ENCODE peak calls at places on chromosomes 3 and 15, in four cellular contexts. V is Peyer's patch, S is adrenal gland, M is esophagus squamous epithelium. A is an unnamed sample.

GRCh38 chr3:147419731-147420360 is 10.7 kb downstream of the ZIC1 start:
- DNase-seq in V (no peak), S (no peak), M (no peak), A (no peak)

GRCh38 chr15:38017721-38018120 is 83.3 kb downstream of the TMCO5A start:
- DNase-seq in V (no peak), S (no peak), M (no peak), A (peak; percentile 1)

GRCh38 chr3:42123012-42123581 is 31.9 kb downstream of the TRAK1 start:
- DNase-seq in V (no peak), S (no peak), M (no peak), A (no peak)

GRCh38 chr15:90836296-90836871 is 32.0 kb upstream of the FURIN start:
- DNase-seq in V (no peak), S (no peak), M (no peak), A (peak; percentile 41)

GRCh38 chr3:61847784-61848462 is 286.6 kb downstream of the PTPRG start:
- DNase-seq in V (peak; percentile 79), S (peak; percentile 65), M (no peak), A (no peak)

GRCh38 chr15:84887928-84888327 is 3.5 kb downstream of the SLC28A1 start:
- DNase-seq in V (no peak), S (no peak), M (no peak), A (no peak)

GRCh38 chr3:136074546-136074945 is 109.0 kb downstream of the PPP2R3A start:
- DNase-seq in V (no peak), S (no peak), M (no peak), A (no peak)

GRCh38 chr15:85543741-85544155 is 163.3 kb downstream of the AKAP13 start:
- DNase-seq in V (peak; percentile 84), S (peak; percentile 66), M (no peak), A (no peak)

GRCh38 chr15:67039349-67040075 is 25.9 kb upstream of the SMAD3 start:
- DNase-seq in V (no peak), S (no peak), M (no peak), A (no peak)

GRCh38 chr15:70328137-70329115 is 230.7 kb upstream of the TLE3 start:
- DNase-seq in V (no peak), S (peak; percentile 38), M (no peak), A (no peak)

GRCh38 chr3:74537164-74537563 is 77.3 kb downstream of the CNTN3 start:
- DNase-seq in V (no peak), S (no peak), M (no peak), A (no peak)

GRCh38 chr3:7710284-7710683 is 791.3 kb upstream of the LMCD1 start:
- DNase-seq in V (no peak), S (no peak), M (no peak), A (peak; percentile 20)

GRCh38 chr15:48641416-48641815 is 4.1 kb downstream of the FBN1 start:
- DNase-seq in V (no peak), S (no peak), M (no peak), A (peak; percentile 49)

GRCh38 chr3:141969711-141970110 is 93.3 kb downstream of the ATP1B3 start:
- DNase-seq in V (no peak), S (no peak), M (no peak), A (no peak)

GRCh38 chr15:78991476-78991875 is 46.6 kb upstream of the CTSH start:
- DNase-seq in V (peak; percentile 34), S (no peak), M (no peak), A (no peak)

GRCh38 chr3:192851821-192852352 is 65.8 kb downstream of the MB21D2 start:
- DNase-seq in V (peak; percentile 80), S (peak; percentile 91), M (no peak), A (no peak)

GRCh38 chr15:91055548-91056331 is 33.3 kb upstream of the VPS33B start:
- DNase-seq in V (no peak), S (peak; percentile 83), M (no peak), A (peak; percentile 54)

GRCh38 chr3:169509359-169509758 is 154.2 kb downstream of the MECOM start:
- DNase-seq in V (no peak), S (no peak), M (no peak), A (no peak)

GRCh38 chr3:127482216-127483004 is 108.1 kb downstream of the TPRA1 start:
- DNase-seq in V (no peak), S (peak; percentile 51), M (no peak), A (no peak)

GRCh38 chr3:12230406-12230805 is 58.5 kb upstream of the PPARG start:
- DNase-seq in V (no peak), S (no peak), M (no peak), A (no peak)

GRCh38 chr15:32825219-32825618 is 107.4 kb downstream of the GREM1 start:
- DNase-seq in V (no peak), S (no peak), M (no peak), A (no peak)

GRCh38 chr15:40249477-40250303 is 10.8 kb downstream of the PAK6 start:
- DNase-seq in V (peak; percentile 30), S (no peak), M (no peak), A (no peak)

GRCh38 chr15:38504680-38505467 is 50.9 kb downstream of the FAM98B start:
- DNase-seq in V (no peak), S (no peak), M (no peak), A (no peak)

GRCh38 chr3:150059729-150060128 is 89.0 kb upstream of the PFN2 start:
- DNase-seq in V (no peak), S (no peak), M (no peak), A (no peak)

GRCh38 chr15:66803182-66803729 is 101.2 kb downstream of the SMAD6 start:
- DNase-seq in V (peak; percentile 84), S (peak; percentile 96), M (no peak), A (peak; percentile 42)

GRCh38 chr15:56353119-56353518 is 12.1 kb upstream of the TEX9 start:
- DNase-seq in V (no peak), S (no peak), M (no peak), A (no peak)

GRCh38 chr3:150544726-150545125 is 1.6 kb downstream of the SERP1 start:
- DNase-seq in V (no peak), S (no peak), M (no peak), A (peak; percentile 38)

GRCh38 chr3:157865449-157865862 is 240.8 kb downstream of the SHOX2 start:
- DNase-seq in V (peak; percentile 66), S (peak; percentile 28), M (no peak), A (peak; percentile 80)

GRCh38 chr3:148023994-148024393 is 614.8 kb downstream of the ZIC1 start:
- DNase-seq in V (no peak), S (no peak), M (no peak), A (no peak)

GRCh38 chr3:150414989-150415388 is 6.9 kb downstream of the TSC22D2 start:
- DNase-seq in V (no peak), S (no peak), M (no peak), A (no peak)

GRCh38 chr3:45126730-45127129 is 19.4 kb downstream of the CDCP1 start:
- DNase-seq in V (no peak), S (no peak), M (no peak), A (no peak)

GRCh38 chr3:10185804-10186762 is 21.4 kb downstream of the IRAK2 start:
- DNase-seq in V (no peak), S (no peak), M (no peak), A (no peak)

GRCh38 chr3:107927361-107928083 is 163.3 kb downstream of the CD47 start:
- DNase-seq in V (peak; percentile 77), S (peak; percentile 80), M (no peak), A (peak; percentile 65)

GRCh38 chr15:60324706-60325438 is 72.9 kb downstream of the ANXA2 start:
- DNase-seq in V (no peak), S (no peak), M (no peak), A (no peak)

GRCh38 chr15:52678036-52678467 is 1.1 kb downstream of the ATOSA start:
- DNase-seq in V (peak; percentile 61), S (peak; percentile 71), M (no peak), A (peak; percentile 75)

GRCh38 chr15:70853270-70853854 is 595 bp downstream of the LARP6 start:
- DNase-seq in V (no peak), S (peak; percentile 49), M (no peak), A (no peak)

GRCh38 chr15:98853593-98854420 is 153.8 kb downstream of the PGPEP1L start:
- DNase-seq in V (no peak), S (no peak), M (no peak), A (no peak)

GRCh38 chr15:64804619-64805018 is 20.8 kb downstream of the PIF1 start:
- DNase-seq in V (no peak), S (no peak), M (no peak), A (no peak)

GRCh38 chr3:172303181-172303580 is 145.1 kb downstream of the GHSR start:
- DNase-seq in V (no peak), S (no peak), M (no peak), A (no peak)
- TF ChIP-seq POLR2A in V (no peak), S (no peak), M (no peak), A (no peak)

DNA sequence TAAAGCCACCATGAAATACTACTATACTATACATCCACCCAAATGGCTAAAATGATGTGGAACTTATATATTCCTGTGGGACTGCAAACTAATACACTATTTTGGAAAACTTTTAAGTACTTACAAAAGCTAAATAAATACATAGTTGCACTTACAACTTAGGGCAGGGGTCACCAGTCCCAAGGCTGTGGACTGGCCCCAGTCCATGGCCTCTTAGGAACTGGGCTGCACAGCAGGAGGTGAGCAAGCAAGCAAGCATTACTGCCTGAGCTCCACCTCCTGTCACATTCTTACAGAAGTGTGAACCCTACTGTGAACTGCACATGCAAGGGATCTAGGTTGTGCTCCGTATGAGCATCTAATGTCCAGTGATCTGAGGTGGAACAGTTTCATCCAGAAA is 18.1 kb downstream of the PIGB start:
- DNase-seq in V (no peak), S (no peak), M (no peak), A (no peak)
- TF ChIP-seq POLR2A in V (no peak), S (no peak), M (no peak), A (no peak)

GRCh38 chr3:165195226-165195625 is 958 bp downstream of the SLITRK3 start:
- DNase-seq in V (peak; percentile 45), S (no peak), M (no peak), A (no peak)
- TF ChIP-seq POLR2A in V (no peak), S (no peak), M (no peak), A (no peak)

DNA sequence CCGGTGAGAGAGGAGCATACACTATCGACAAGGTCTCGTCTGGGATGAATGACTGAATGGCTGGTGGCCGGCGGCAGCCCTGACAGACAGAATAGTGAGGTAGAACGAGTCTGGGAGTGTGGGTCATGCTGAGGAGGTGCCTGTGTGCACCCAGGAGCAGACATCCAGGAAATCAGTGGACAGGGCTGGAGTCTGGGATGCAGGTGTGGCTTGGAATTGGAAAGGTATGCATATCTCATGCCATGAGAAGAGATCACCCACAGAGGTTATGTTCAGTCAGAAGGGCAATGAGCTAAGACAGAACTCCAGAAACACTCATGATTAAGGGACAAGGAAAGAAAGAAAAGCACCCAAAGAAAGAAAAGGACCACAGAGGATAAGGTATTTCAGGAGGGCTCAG is 20.8 kb downstream of the HACD2 start:
- DNase-seq in V (no peak), S (no peak), M (no peak), A (no peak)
- TF ChIP-seq POLR2A in V (no peak), S (no peak), M (no peak), A (no peak)